ENCODE peak calls at places on chromosomes 3 and 15, in ten cellular contexts. A is adipocyte, G is MM.1S, B is keratinocyte, R is stomach, H is HAP-1, U is tibial artery, K is prostate gland, E is heart left ventricle, L is right cardiac atrium. J is an unnamed sample.

GRCh38 chr3:141930801-141931200 is 54.4 kb downstream of the ATP1B3 start:
- DNase-seq in A (no peak), G (no peak), B (no peak), R (no peak), H (no peak), U (no peak), K (no peak), E (no peak), L (no peak), J (no peak)

GRCh38 chr3:35067750-35068149 is 571.6 kb upstream of the ARPP21 start:
- DNase-seq in A (no peak), G (no peak), B (no peak), R (no peak), H (no peak), U (no peak), K (no peak), E (no peak), L (no peak), J (no peak)

GRCh38 chr3:186339180-186339912 is 22.7 kb downstream of the DGKG start:
- DNase-seq in A (no peak), G (no peak), B (no peak), R (no peak), H (no peak), U (no peak), K (no peak), E (no peak), L (no peak), J (no peak)

GRCh38 chr3:150762662-150763121 is 277 bp downstream of the SIAH2 start:
- DNase-seq in A (no peak), G (peak; percentile 10), B (no peak), R (no peak), H (no peak), U (no peak), K (no peak), E (no peak), L (no peak), J (no peak)

GRCh38 chr3:38137615-38138346 is 680 bp upstream of the MYD88 start:
- DNase-seq in A (peak; percentile 15), G (peak; percentile 20), B (no peak), R (no peak), H (peak; percentile 38), U (peak; percentile 71), K (no peak), E (no peak), L (no peak), J (no peak)

GRCh38 chr3:113695426-113695817 is 1.0 kb downstream of the USF3 start:
- DNase-seq in A (peak; percentile 54), G (no peak), B (no peak), R (no peak), H (no peak), U (no peak), K (no peak), E (no peak), L (no peak), J (peak; percentile 56)

GRCh38 chr3:183895296-183895695 is 10.6 kb upstream of the PARL start:
- DNase-seq in A (peak; percentile 78), G (peak; percentile 74), B (no peak), R (no peak), H (peak; percentile 50), U (no peak), K (peak; percentile 17), E (no peak), L (no peak), J (peak; percentile 55)

GRCh38 chr3:58723197-58723596 is 56.6 kb upstream of the FAM3D start:
- DNase-seq in A (peak; percentile 57), G (no peak), B (no peak), R (no peak), H (no peak), U (no peak), K (no peak), E (no peak), L (no peak), J (peak; percentile 20)

GRCh38 chr3:50913279-50913678 is 238.6 kb downstream of the DOCK3 start:
- DNase-seq in A (no peak), G (no peak), B (no peak), R (peak; percentile 63), H (no peak), U (no peak), K (no peak), E (peak; percentile 23), L (no peak), J (no peak)

GRCh38 chr3:87771338-87772059 is 287.3 kb downstream of the CGGBP1 start:
- DNase-seq in A (peak; percentile 34), G (peak; percentile 50), B (no peak), R (no peak), H (peak; percentile 40), U (no peak), K (no peak), E (no peak), L (no peak), J (peak; percentile 1)

GRCh38 chr15:98760112-98760826 is 111.9 kb downstream of the IGF1R start:
- DNase-seq in A (no peak), G (no peak), B (no peak), R (peak; percentile 72), H (no peak), U (peak; percentile 77), K (peak; percentile 83), E (peak; percentile 39), L (peak; percentile 73), J (no peak)

GRCh38 chr15:63877713-63878271 is 44.0 kb upstream of the HERC1 start:
- DNase-seq in A (no peak), G (peak; percentile 24), B (no peak), R (no peak), H (no peak), U (no peak), K (no peak), E (no peak), L (no peak), J (no peak)

GRCh38 chr15:59587085-59587826 is 24.3 kb upstream of the GCNT3 start:
- DNase-seq in A (no peak), G (no peak), B (no peak), R (no peak), H (no peak), U (no peak), K (peak; percentile 48), E (no peak), L (no peak), J (no peak)

GRCh38 chr3:923161-923910 is 169.5 kb upstream of the CNTN6 start:
- DNase-seq in A (no peak), G (no peak), B (no peak), R (no peak), H (no peak), U (no peak), K (no peak), E (no peak), L (no peak), J (no peak)

GRCh38 chr3:175108012-175108411 is 248.9 kb downstream of the NAALADL2 start:
- DNase-seq in A (no peak), G (no peak), B (no peak), R (no peak), H (no peak), U (no peak), K (no peak), E (no peak), L (no peak), J (no peak)

GRCh38 chr3:45145681-45146614 is at the start of gene CDCP1:
- DNase-seq in A (no peak), G (no peak), B (no peak), R (peak; percentile 69), H (peak; percentile 16), U (no peak), K (peak; percentile 37), E (no peak), L (no peak), J (no peak)

DNA sequence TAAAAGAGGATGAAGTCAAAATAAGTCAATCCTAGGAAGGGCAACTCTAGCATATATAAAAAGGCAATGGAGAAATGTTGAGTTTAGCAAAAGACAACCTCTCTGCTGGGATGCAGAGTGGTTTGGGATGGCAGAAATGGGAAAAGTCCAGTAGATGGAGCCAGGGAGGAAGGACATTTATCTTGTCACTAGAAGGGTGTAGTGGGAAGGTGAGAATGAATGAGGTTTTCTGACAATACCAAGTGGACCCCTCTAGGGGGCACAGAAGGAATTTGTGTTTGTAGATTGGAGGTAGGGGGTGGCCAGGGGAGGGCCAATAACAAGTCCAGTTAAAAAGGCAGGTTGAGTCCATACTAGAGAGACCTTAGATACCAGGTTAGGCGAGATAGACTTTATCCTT is 80.0 kb downstream of the THSD4 start:
- DNase-seq in A (no peak), G (no peak), B (no peak), R (no peak), H (peak; percentile 27), U (no peak), K (no peak), E (no peak), L (no peak), J (no peak)
- H3K4me1 ChIP-seq in A (no peaks in the 10 kb centered on the region), G (no peaks in the 10 kb centered on the region), B (no peaks in the 10 kb centered on the region), R (peaks cover 12% of the 10 kb centered on the region), H (no peaks in the 10 kb centered on the region), U (no peaks in the 10 kb centered on the region), K (no peaks in the 10 kb centered on the region), E (no peaks in the 10 kb centered on the region), L (peaks cover 3% of the 10 kb centered on the region), J (peaks cover 15% of the 10 kb centered on the region)

DNA sequence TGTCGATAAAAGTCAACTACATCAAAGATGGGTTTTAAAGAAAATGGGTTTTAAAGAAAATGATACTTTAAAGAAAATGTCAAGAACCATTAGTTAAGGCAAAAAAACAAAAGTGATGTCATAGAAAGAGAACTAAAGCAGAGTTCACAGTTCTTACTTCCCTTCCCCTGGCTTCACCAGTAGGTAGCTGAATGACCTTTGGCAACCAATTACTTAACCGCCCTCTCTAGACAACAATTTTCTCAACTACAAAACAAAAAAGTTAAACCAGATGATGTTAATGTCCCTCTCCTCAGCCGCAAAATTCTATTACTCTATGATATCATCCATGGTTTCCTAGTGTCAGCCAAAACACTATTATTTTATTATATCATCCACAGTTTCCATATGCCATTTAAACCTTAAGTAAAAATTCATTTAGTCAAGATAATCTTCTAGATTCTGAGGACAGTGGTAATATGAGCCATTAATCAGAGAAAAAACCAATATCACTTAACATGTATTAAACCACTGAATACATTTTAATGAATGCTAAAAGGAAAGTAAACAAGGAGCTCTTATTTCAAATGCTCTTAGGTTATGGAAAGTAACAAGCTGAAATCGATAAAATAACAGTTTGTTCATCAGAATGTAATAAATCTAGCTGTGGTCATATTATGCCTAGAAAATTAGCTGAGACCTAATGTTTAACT is 13.1 kb downstream of the RYK start:
- DNase-seq in A (no peak), G (no peak), B (no peak), R (no peak), H (no peak), U (no peak), K (no peak), E (no peak), L (no peak), J (no peak)
- H3K4me1 ChIP-seq in A (peaks cover 69% of the 10 kb centered on the region), G (peaks cover 5% of the 10 kb centered on the region), B (peaks cover 38% of the 10 kb centered on the region), R (peaks cover 60% of the 10 kb centered on the region), H (peaks cover 2% of the 10 kb centered on the region), U (no peaks in the 10 kb centered on the region), K (peaks cover 3% of the 10 kb centered on the region), E (peaks cover 68% of the 10 kb centered on the region), L (peaks cover 16% of the 10 kb centered on the region), J (peaks cover 17% of the 10 kb centered on the region)

GRCh38 chr3:13509066-13509815 is 29.1 kb downstream of the HDAC11 start:
- DNase-seq in A (no peak), G (no peak), B (no peak), R (no peak), H (no peak), U (peak; percentile 60), K (no peak), E (no peak), L (peak; percentile 32), J (no peak)
- H3K4me1 ChIP-seq in A (peaks cover 33% of the 10 kb centered on the region), G (no peaks in the 10 kb centered on the region), B (peaks cover 23% of the 10 kb centered on the region), R (peaks cover 10% of the 10 kb centered on the region), H (peaks cover 3% of the 10 kb centered on the region), U (no peaks in the 10 kb centered on the region), K (no peaks in the 10 kb centered on the region), E (no peaks in the 10 kb centered on the region), L (no peaks in the 10 kb centered on the region), J (peaks cover 10% of the 10 kb centered on the region)

GRCh38 chr15:66252411-66253295 is 897 bp downstream of the MEGF11 start:
- DNase-seq in A (peak; percentile 83), G (peak; percentile 27), B (no peak), R (peak; percentile 67), H (peak; percentile 89), U (no peak), K (peak; percentile 33), E (peak; percentile 42), L (peak; percentile 85), J (no peak)
- H3K4me1 ChIP-seq in A (peaks cover 9% of the 10 kb centered on the region), G (no peaks in the 10 kb centered on the region), B (peaks cover 7% of the 10 kb centered on the region), R (peaks cover 35% of the 10 kb centered on the region), H (peaks cover 6% of the 10 kb centered on the region), U (no peaks in the 10 kb centered on the region), K (peaks cover 3% of the 10 kb centered on the region), E (peaks cover 28% of the 10 kb centered on the region), L (peaks cover 2% of the 10 kb centered on the region), J (peaks cover 6% of the 10 kb centered on the region)